ENCODE peak calls at places on chromosomes 3 and 15, in nine cellular contexts. B is Panc1, S is HL-60, V is esophagus muscularis mucosa, L is stomach, O is GM23338, T is suprapubic skin, M is HCT116, Y is sigmoid colon. A is an unnamed sample.

GRCh38 chr3:14110699-14111098 is 14.0 kb downstream of the CHCHD4 start:
- DNase-seq in B (no peak), S (no peak), V (no peak), L (no peak), O (no peak), T (no peak), M (no peak), Y (no peak), A (no peak)

GRCh38 chr3:156174229-156174847 is 54.0 kb downstream of the KCNAB1 start:
- DNase-seq in B (no peak), S (no peak), V (peak; percentile 62), L (no peak), O (peak; percentile 33), T (no peak), M (peak; percentile 16), Y (no peak), A (no peak)

GRCh38 chr3:69326821-69327433 is 59.0 kb downstream of the FRMD4B start:
- DNase-seq in B (no peak), S (peak; percentile 19), V (no peak), L (no peak), O (no peak), T (no peak), M (no peak), Y (no peak), A (no peak)

GRCh38 chr3:29067014-29067413 is 213.9 kb upstream of the RBMS3 start:
- DNase-seq in B (no peak), S (no peak), V (no peak), L (no peak), O (no peak), T (no peak), M (no peak), Y (no peak), A (no peak)

GRCh38 chr3:146099316-146099715 is 61.7 kb downstream of the PLOD2 start:
- DNase-seq in B (no peak), S (no peak), V (no peak), L (no peak), O (no peak), T (no peak), M (no peak), Y (no peak), A (no peak)

GRCh38 chr3:1696654-1697275 is 401.9 kb upstream of the CNTN4 start:
- DNase-seq in B (no peak), S (no peak), V (no peak), L (no peak), O (no peak), T (no peak), M (no peak), Y (no peak), A (no peak)

GRCh38 chr3:19886404-19886803 is 47.6 kb downstream of the EFHB start:
- DNase-seq in B (no peak), S (no peak), V (no peak), L (no peak), O (no peak), T (no peak), M (no peak), Y (no peak), A (no peak)

GRCh38 chr3:167644611-167645010 is 9.1 kb downstream of the WDR49 start:
- DNase-seq in B (no peak), S (no peak), V (no peak), L (no peak), O (no peak), T (no peak), M (no peak), Y (no peak), A (no peak)

GRCh38 chr3:19972056-19972455 is 25.2 kb downstream of the RAB5A start:
- DNase-seq in B (no peak), S (no peak), V (no peak), L (no peak), O (no peak), T (no peak), M (no peak), Y (no peak), A (no peak)

GRCh38 chr3:126934149-126934548 is 48.8 kb upstream of the PLXNA1 start:
- DNase-seq in B (no peak), S (no peak), V (no peak), L (no peak), O (no peak), T (no peak), M (no peak), Y (peak; percentile 30), A (no peak)

DNA sequence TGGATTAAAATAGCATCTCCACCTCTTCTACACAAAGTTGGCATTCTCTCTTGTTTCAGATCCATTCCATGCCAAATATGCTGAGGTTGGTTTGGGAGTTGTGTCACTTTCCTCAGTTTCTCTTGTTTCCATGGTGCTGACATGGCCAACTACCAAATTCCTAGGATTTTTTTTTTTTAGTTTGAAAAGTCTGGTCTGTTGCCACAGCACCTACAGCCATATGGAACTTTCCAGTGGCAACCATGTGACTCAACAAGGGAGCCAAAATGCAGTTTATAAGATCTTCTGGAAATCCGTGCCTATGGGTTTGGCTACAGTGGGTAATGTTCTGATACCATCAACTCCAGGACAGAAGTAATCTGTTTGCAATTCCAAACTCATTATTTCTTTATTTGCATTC is 96.0 kb upstream of the CLSTN2 start:
- DNase-seq in B (no peak), S (no peak), V (no peak), L (no peak), O (no peak), T (no peak), M (no peak), Y (no peak), A (no peak)
- TF ChIP-seq CTCF in B (no peak), S (no peak), V (no peak), L (no peak), O (no peak), T (no peak), M (no peak), Y (no peak), A (no peak)

GRCh38 chr15:92810418-92811138 is 89.5 kb upstream of the CHD2 start:
- DNase-seq in B (no peak), S (peak; percentile 62), V (no peak), L (no peak), O (peak; percentile 63), T (peak; percentile 81), M (no peak), Y (peak; percentile 84), A (peak; percentile 69)

GRCh38 chr15:92813440-92813839 is 86.7 kb upstream of the CHD2 start:
- DNase-seq in B (no peak), S (no peak), V (no peak), L (no peak), O (no peak), T (no peak), M (no peak), Y (no peak), A (no peak)

GRCh38 chr15:92809880-92810361 is 90.2 kb upstream of the CHD2 start:
- DNase-seq in B (no peak), S (peak; percentile 80), V (no peak), L (no peak), O (no peak), T (peak; percentile 77), M (no peak), Y (peak; percentile 80), A (no peak)

GRCh38 chr15:92812271-92812670 is 87.9 kb upstream of the CHD2 start:
- DNase-seq in B (no peak), S (no peak), V (no peak), L (no peak), O (no peak), T (no peak), M (no peak), Y (no peak), A (no peak)

GRCh38 chr15:92811514-92811913 is 88.6 kb upstream of the CHD2 start:
- DNase-seq in B (no peak), S (no peak), V (no peak), L (no peak), O (no peak), T (peak; percentile 41), M (no peak), Y (no peak), A (no peak)
- TF ChIP-seq POLR2AphosphoS5 in B (no peak), S (no peak), V (no peak), L (no peak), O (no peak), T (no peak), M (no peak), Y (no peak), A (no peak)

GRCh38 chr3:140552898-140553297 is 125.0 kb upstream of the TRIM42 start:
- DNase-seq in B (no peak), S (no peak), V (no peak), L (no peak), O (peak; percentile 3), T (no peak), M (no peak), Y (no peak), A (no peak)

GRCh38 chr3:140553591-140553990 is 124.3 kb upstream of the TRIM42 start:
- DNase-seq in B (no peak), S (no peak), V (no peak), L (no peak), O (peak; percentile 4), T (no peak), M (no peak), Y (no peak), A (no peak)

GRCh38 chr3:140555666-140556065 is 122.2 kb upstream of the TRIM42 start:
- DNase-seq in B (no peak), S (no peak), V (no peak), L (no peak), O (no peak), T (no peak), M (no peak), Y (no peak), A (no peak)

GRCh38 chr3:140557476-140557875 is 120.4 kb upstream of the TRIM42 start:
- DNase-seq in B (no peak), S (no peak), V (no peak), L (no peak), O (no peak), T (no peak), M (no peak), Y (no peak), A (no peak)

GRCh38 chr3:140552403-140552802 is 125.5 kb upstream of the TRIM42 start:
- DNase-seq in B (no peak), S (no peak), V (no peak), L (no peak), O (peak; percentile 12), T (no peak), M (no peak), Y (no peak), A (no peak)
- TF ChIP-seq CTCF in B (peak; percentile 20), S (no peak), V (no peak), L (no peak), O (peak; percentile 68), T (no peak), M (peak; percentile 13), Y (no peak), A (no peak)

DNA sequence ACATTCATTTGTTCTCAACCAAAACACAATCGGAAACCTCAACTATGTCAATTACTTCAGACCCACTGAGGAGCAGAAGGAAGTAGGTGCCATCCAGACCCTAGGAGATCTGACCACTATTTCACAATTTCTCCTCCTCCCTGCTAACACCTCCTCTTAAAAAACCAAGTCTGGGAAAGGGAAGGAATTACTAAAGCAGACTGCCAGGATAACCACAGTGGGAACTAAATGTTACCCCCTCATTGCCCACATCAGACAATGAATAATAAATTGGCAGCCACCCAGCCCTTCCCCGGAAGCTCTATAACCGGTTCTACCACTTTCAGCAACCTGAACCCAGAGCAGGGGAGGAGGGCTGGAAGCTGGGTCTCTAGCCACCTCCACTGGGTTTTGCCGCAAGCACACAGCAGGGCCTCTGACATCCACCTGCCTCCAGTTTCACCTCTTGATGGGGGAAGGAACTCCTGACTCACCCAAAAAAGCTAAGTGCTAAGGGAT is 17.6 kb downstream of the C15orf62 start:
- DNase-seq in B (no peak), S (peak; percentile 69), V (no peak), L (peak; percentile 88), O (peak; percentile 94), T (no peak), M (peak; percentile 96), Y (peak; percentile 61), A (peak; percentile 93)
- TF ChIP-seq POLR2AphosphoS5 in B (no peak), S (peak; percentile 51), V (no peak), L (peak; percentile 57), O (peak; percentile 56), T (no peak), M (peak; percentile 83), Y (no peak), A (no peak)

GRCh38 chr3:185094691-185095090 is 58.2 kb downstream of the C3orf70 start:
- DNase-seq in B (no peak), S (no peak), V (no peak), L (no peak), O (no peak), T (no peak), M (no peak), Y (no peak), A (no peak)
- TF ChIP-seq CTCF in B (no peak), S (no peak), V (no peak), L (no peak), O (no peak), T (no peak), M (no peak), Y (no peak), A (no peak)

A was measured in breast epithelium.